ENCODE peak calls at places on chromosomes 5 and 9, in six cellular contexts. L is IMR-90; V is Panc1; K is stimulated activated CD4-positive, alpha-beta T cell treated with anti-CD3 and anti-CD28 coated beads, Interleukin-1b, Interleukin-23, amount 100 ng/mL, for 48 hours; Z is right cardiac atrium; H is ELR. M is an unnamed sample.

GRCh38 chr5:180382926-180383325 is 29.8 kb upstream of the GFPT2 start:
- DNase-seq in L (no peak), V (no peak), H (no peak), K (no peak), Z (no peak), M (peak)

GRCh38 chr5:957730-958485 is 50.7 kb upstream of the NKD2 start:
- DNase-seq in K (no peak), H (peak), L (peak), Z (no peak), V (no peak), M (no peak)

GRCh38 chr5:38008198-38008597 is 168.4 kb upstream of the GDNF start:
- DNase-seq in H (no peak), V (no peak), L (no peak), Z (no peak), K (no peak), M (no peak)

GRCh38 chr5:109038209-109038840 is 290.6 kb downstream of the FER start:
- DNase-seq in H (peak), Z (no peak), L (peak), K (no peak), V (no peak), M (no peak)

GRCh38 chr5:51279983-51280382 is 103.3 kb upstream of the ISL1 start:
- DNase-seq in H (no peak), K (no peak), V (no peak), L (no peak), Z (no peak), M (no peak)

GRCh38 chr9:137678202-137678601 is 59.4 kb downstream of the EHMT1 start:
- DNase-seq in V (no peak), Z (no peak), L (no peak), H (no peak), K (no peak), M (peak)

GRCh38 chr9:133963166-133963565 is 29.0 kb downstream of the VAV2 start:
- DNase-seq in H (no peak), K (no peak), V (no peak), Z (peak), L (no peak), M (no peak)

GRCh38 chr5:74095871-74096270 is 469.9 kb downstream of the ARHGEF28 start:
- DNase-seq in Z (no peak), V (no peak), L (peak), K (no peak), H (no peak), M (no peak)

GRCh38 chr5:156474251-156474650 is 147.3 kb downstream of the SGCD start:
- DNase-seq in K (no peak), H (no peak), V (no peak), L (peak), Z (peak), M (peak)

GRCh38 chr5:14901462-14902051 is 30.0 kb upstream of the ANKH start:
- DNase-seq in H (peak), K (no peak), V (no peak), L (peak), Z (peak), M (peak)

GRCh38 chr5:141835928-141836667 is 42.1 kb downstream of the PCDH1 start:
- DNase-seq in V (no peak), H (no peak), Z (no peak), L (peak), K (no peak), M (peak)

GRCh38 chr9:129619787-129620668 is 873 bp downstream of the C9orf50 start:
- DNase-seq in Z (peak), H (peak), V (no peak), K (no peak), L (peak), M (peak)

GRCh38 chr9:127181595-127182190 is 59.3 kb upstream of the ANGPTL2 start:
- DNase-seq in Z (no peak), L (no peak), V (no peak), H (no peak), K (no peak), M (no peak)

GRCh38 chr9:126763130-126763764 is 41.6 kb upstream of the ZBTB43 start:
- DNase-seq in H (peak), V (no peak), Z (no peak), L (no peak), K (no peak), M (peak)

GRCh38 chr5:83856898-83857297 is 136.2 kb upstream of the HAPLN1 start:
- DNase-seq in K (no peak), L (no peak), H (no peak), V (no peak), Z (no peak), M (no peak)

GRCh38 chr5:56409331-56410190 is 176.4 kb upstream of the ANKRD55 start:
- DNase-seq in L (peak), V (no peak), Z (peak), H (peak), K (no peak), M (peak)

GRCh38 chr9:12274577-12274976 is 418.6 kb upstream of the TYRP1 start:
- DNase-seq in H (no peak), K (no peak), L (no peak), Z (peak), V (no peak), M (no peak)

GRCh38 chr9:94779693-94780290 is 53.3 kb downstream of the AOPEP start:
- DNase-seq in Z (no peak), V (no peak), H (no peak), L (no peak), K (no peak), M (no peak)

GRCh38 chr9:86741311-86742215 is 205.7 kb downstream of the GAS1 start:
- DNase-seq in K (no peak), L (peak), Z (peak), V (no peak), H (peak), M (peak)

GRCh38 chr9:4740373-4740622 is 704 bp downstream of the AK3 start:
- DNase-seq in V (no peak), H (no peak), Z (no peak), K (no peak), L (no peak), M (no peak)

GRCh38 chr9:121576281-121577075 is 75.0 kb upstream of the DAB2IP start:
- DNase-seq in K (no peak), H (no peak), V (no peak), L (no peak), Z (no peak), M (no peak)